ENCODE peak calls at places on chromosomes 13 and 19, in eight cellular contexts. One of them, this sample, is unnamed.

GRCh38 chr19:19460258-19460731 is 54.8 kb downstream of the GATAD2A start:
- DNase-seq in tibial artery: no peak
- DNase-seq in OCI-LY7: peak; percentile 49
- DNase-seq in RWPE1: no peak
- DNase-seq in HepG2: no peak
- DNase-seq in AG09319: no peak
- DNase-seq in heart right ventricle: no peak
- DNase-seq in cardiac muscle cell: no peak
- DNase-seq in this sample: no peak

GRCh38 chr19:5788422-5788821 is 2.5 kb downstream of the DUS3L start:
- DNase-seq in RWPE1: no peak
- DNase-seq in tibial artery: no peak
- DNase-seq in HepG2: no peak
- DNase-seq in cardiac muscle cell: no peak
- DNase-seq in OCI-LY7: no peak
- DNase-seq in AG09319: no peak
- DNase-seq in heart right ventricle: no peak
- DNase-seq in this sample: no peak

GRCh38 chr13:40668335-40668734 is 1.9 kb upstream of the FOXO1 start:
- DNase-seq in OCI-LY7: peak; percentile 84
- DNase-seq in HepG2: peak; percentile 54
- DNase-seq in cardiac muscle cell: peak; percentile 41
- DNase-seq in RWPE1: peak; percentile 20
- DNase-seq in tibial artery: peak; percentile 67
- DNase-seq in AG09319: no peak
- DNase-seq in heart right ventricle: peak; percentile 38
- DNase-seq in this sample: peak; percentile 29

GRCh38 chr13:101408154-101408553 is 8.2 kb downstream of the NALCN start:
- DNase-seq in cardiac muscle cell: no peak
- DNase-seq in heart right ventricle: no peak
- DNase-seq in AG09319: no peak
- DNase-seq in HepG2: no peak
- DNase-seq in tibial artery: no peak
- DNase-seq in RWPE1: no peak
- DNase-seq in OCI-LY7: no peak
- DNase-seq in this sample: no peak

GRCh38 chr19:43777163-43777700 is 3.5 kb downstream of the KCNN4 start:
- DNase-seq in HepG2: no peak
- DNase-seq in OCI-LY7: peak; percentile 82
- DNase-seq in heart right ventricle: no peak
- DNase-seq in cardiac muscle cell: no peak
- DNase-seq in tibial artery: no peak
- DNase-seq in RWPE1: no peak
- DNase-seq in AG09319: no peak
- DNase-seq in this sample: no peak

GRCh38 chr13:106533101-106533939 is 2.1 kb downstream of the EFNB2 start:
- DNase-seq in RWPE1: peak; percentile 65
- DNase-seq in OCI-LY7: no peak
- DNase-seq in tibial artery: peak; percentile 77
- DNase-seq in heart right ventricle: peak; percentile 86
- DNase-seq in HepG2: peak; percentile 21
- DNase-seq in cardiac muscle cell: peak; percentile 90
- DNase-seq in AG09319: peak; percentile 18
- DNase-seq in this sample: peak; percentile 81

GRCh38 chr13:107563099-107563925 is 652.0 kb downstream of the LIG4 start:
- DNase-seq in tibial artery: no peak
- DNase-seq in HepG2: peak; percentile 0
- DNase-seq in AG09319: no peak
- DNase-seq in OCI-LY7: no peak
- DNase-seq in cardiac muscle cell: no peak
- DNase-seq in RWPE1: no peak
- DNase-seq in heart right ventricle: no peak
- DNase-seq in this sample: no peak

GRCh38 chr13:24834902-24835510 is 71.0 kb downstream of the RNF17 start:
- DNase-seq in cardiac muscle cell: no peak
- DNase-seq in AG09319: no peak
- DNase-seq in heart right ventricle: no peak
- DNase-seq in tibial artery: no peak
- DNase-seq in RWPE1: no peak
- DNase-seq in OCI-LY7: peak; percentile 13
- DNase-seq in HepG2: no peak
- DNase-seq in this sample: no peak

GRCh38 chr13:111187879-111188643 is 73.0 kb downstream of the ARHGEF7 start:
- DNase-seq in OCI-LY7: no peak
- DNase-seq in AG09319: no peak
- DNase-seq in RWPE1: peak; percentile 77
- DNase-seq in tibial artery: no peak
- DNase-seq in cardiac muscle cell: peak; percentile 47
- DNase-seq in heart right ventricle: no peak
- DNase-seq in HepG2: no peak
- DNase-seq in this sample: no peak

GRCh38 chr13:110518571-110518970 is 43.0 kb downstream of the RAB20 start:
- DNase-seq in RWPE1: no peak
- DNase-seq in HepG2: no peak
- DNase-seq in AG09319: no peak
- DNase-seq in cardiac muscle cell: no peak
- DNase-seq in OCI-LY7: no peak
- DNase-seq in tibial artery: no peak
- DNase-seq in heart right ventricle: no peak
- DNase-seq in this sample: no peak

GRCh38 chr19:49852631-49853126 is 1.7 kb downstream of the PTOV1 start:
- DNase-seq in heart right ventricle: no peak
- DNase-seq in cardiac muscle cell: no peak
- DNase-seq in AG09319: no peak
- DNase-seq in tibial artery: no peak
- DNase-seq in HepG2: no peak
- DNase-seq in OCI-LY7: peak; percentile 31
- DNase-seq in RWPE1: no peak
- DNase-seq in this sample: no peak

GRCh38 chr19:24140099-24140498 is 53.1 kb downstream of the ZNF254 start:
- DNase-seq in tibial artery: no peak
- DNase-seq in OCI-LY7: no peak
- DNase-seq in HepG2: peak; percentile 92
- DNase-seq in cardiac muscle cell: peak; percentile 84
- DNase-seq in RWPE1: peak; percentile 2
- DNase-seq in heart right ventricle: no peak
- DNase-seq in AG09319: peak; percentile 42
- DNase-seq in this sample: no peak

GRCh38 chr13:50081106-50081898 is 66.1 kb downstream of the KCNRG start:
- DNase-seq in HepG2: no peak
- DNase-seq in tibial artery: peak; percentile 60
- DNase-seq in heart right ventricle: peak; percentile 56
- DNase-seq in AG09319: no peak
- DNase-seq in cardiac muscle cell: peak; percentile 54
- DNase-seq in OCI-LY7: peak; percentile 58
- DNase-seq in RWPE1: no peak
- DNase-seq in this sample: peak; percentile 51

GRCh38 chr13:81171065-81171647 is 830.2 kb upstream of the SPRY2 start:
- DNase-seq in AG09319: no peak
- DNase-seq in OCI-LY7: peak; percentile 18
- DNase-seq in RWPE1: peak; percentile 4
- DNase-seq in HepG2: peak; percentile 5
- DNase-seq in heart right ventricle: no peak
- DNase-seq in cardiac muscle cell: peak; percentile 32
- DNase-seq in tibial artery: no peak
- DNase-seq in this sample: no peak

GRCh38 chr19:15210323-15210774 is 9.6 kb upstream of the NOTCH3 start:
- DNase-seq in AG09319: no peak
- DNase-seq in HepG2: peak; percentile 25
- DNase-seq in OCI-LY7: no peak
- DNase-seq in RWPE1: peak; percentile 68
- DNase-seq in heart right ventricle: peak; percentile 30
- DNase-seq in cardiac muscle cell: peak; percentile 55
- DNase-seq in tibial artery: peak; percentile 90
- DNase-seq in this sample: no peak

GRCh38 chr19:9936151-9937000 is at the start of gene OLFM2:
- DNase-seq in AG09319: no peak
- DNase-seq in cardiac muscle cell: no peak
- DNase-seq in tibial artery: no peak
- DNase-seq in HepG2: no peak
- DNase-seq in RWPE1: peak; percentile 41
- DNase-seq in OCI-LY7: no peak
- DNase-seq in heart right ventricle: peak; percentile 42
- DNase-seq in this sample: peak; percentile 40

GRCh38 chr13:34620073-34620858 is 321.8 kb upstream of the NBEA start:
- DNase-seq in cardiac muscle cell: no peak
- DNase-seq in AG09319: no peak
- DNase-seq in heart right ventricle: no peak
- DNase-seq in OCI-LY7: no peak
- DNase-seq in HepG2: no peak
- DNase-seq in tibial artery: no peak
- DNase-seq in RWPE1: no peak
- DNase-seq in this sample: no peak

GRCh38 chr19:45136507-45137178 is 24.1 kb downstream of the NKPD1 start:
- DNase-seq in AG09319: no peak
- DNase-seq in RWPE1: no peak
- DNase-seq in heart right ventricle: no peak
- DNase-seq in tibial artery: no peak
- DNase-seq in OCI-LY7: peak; percentile 76
- DNase-seq in HepG2: no peak
- DNase-seq in cardiac muscle cell: no peak
- DNase-seq in this sample: no peak

GRCh38 chr19:57888494-57889231 is at the start of gene ZNF814:
- DNase-seq in HepG2: no peak
- DNase-seq in OCI-LY7: peak; percentile 92
- DNase-seq in cardiac muscle cell: peak; percentile 91
- DNase-seq in heart right ventricle: peak; percentile 81
- DNase-seq in tibial artery: peak; percentile 58
- DNase-seq in AG09319: peak; percentile 44
- DNase-seq in RWPE1: peak; percentile 58
- DNase-seq in this sample: peak; percentile 84

GRCh38 chr19:41720103-41720502 is 11.7 kb downstream of the CEACAM5 start:
- DNase-seq in heart right ventricle: no peak
- DNase-seq in tibial artery: no peak
- DNase-seq in RWPE1: no peak
- DNase-seq in OCI-LY7: no peak
- DNase-seq in cardiac muscle cell: no peak
- DNase-seq in HepG2: no peak
- DNase-seq in AG09319: no peak
- DNase-seq in this sample: no peak

GRCh38 chr19:16457195-16457953 is 14.4 kb downstream of the EPS15L1 start:
- DNase-seq in heart right ventricle: peak; percentile 66
- DNase-seq in cardiac muscle cell: peak; percentile 67
- DNase-seq in tibial artery: peak; percentile 32
- DNase-seq in HepG2: peak; percentile 24
- DNase-seq in RWPE1: no peak
- DNase-seq in AG09319: peak; percentile 32
- DNase-seq in OCI-LY7: no peak
- DNase-seq in this sample: no peak

GRCh38 chr19:16454519-16454918 is 17.3 kb downstream of the EPS15L1 start:
- DNase-seq in cardiac muscle cell: no peak
- DNase-seq in HepG2: no peak
- DNase-seq in AG09319: no peak
- DNase-seq in tibial artery: no peak
- DNase-seq in OCI-LY7: no peak
- DNase-seq in heart right ventricle: no peak
- DNase-seq in RWPE1: no peak
- DNase-seq in this sample: no peak

GRCh38 chr19:16457954-16458331 is 13.8 kb downstream of the EPS15L1 start:
- DNase-seq in OCI-LY7: no peak
- DNase-seq in AG09319: no peak
- DNase-seq in cardiac muscle cell: no peak
- DNase-seq in tibial artery: no peak
- DNase-seq in RWPE1: no peak
- DNase-seq in heart right ventricle: peak; percentile 50
- DNase-seq in HepG2: no peak
- DNase-seq in this sample: no peak

GRCh38 chr19:16456652-16457194 is 15.0 kb downstream of the EPS15L1 start:
- DNase-seq in cardiac muscle cell: no peak
- DNase-seq in tibial artery: no peak
- DNase-seq in heart right ventricle: no peak
- DNase-seq in HepG2: no peak
- DNase-seq in OCI-LY7: no peak
- DNase-seq in RWPE1: no peak
- DNase-seq in AG09319: no peak
- DNase-seq in this sample: no peak

GRCh38 chr19:16455489-16455888 is 16.3 kb downstream of the EPS15L1 start:
- DNase-seq in heart right ventricle: no peak
- DNase-seq in tibial artery: no peak
- DNase-seq in RWPE1: no peak
- DNase-seq in AG09319: no peak
- DNase-seq in OCI-LY7: no peak
- DNase-seq in HepG2: no peak
- DNase-seq in cardiac muscle cell: no peak
- DNase-seq in this sample: no peak
- TF ChIP-seq CTCF in heart right ventricle: no peak
- TF ChIP-seq CTCF in tibial artery: no peak
- TF ChIP-seq CTCF in RWPE1: no peak
- TF ChIP-seq CTCF in AG09319: no peak
- TF ChIP-seq CTCF in OCI-LY7: no peak
- TF ChIP-seq CTCF in HepG2: no peak
- TF ChIP-seq CTCF in cardiac muscle cell: no peak
- TF ChIP-seq CTCF in this sample: no peak

GRCh38 chr13:45474584-45475454 is 10.1 kb downstream of the COG3 start:
- DNase-seq in cardiac muscle cell: no peak
- DNase-seq in RWPE1: no peak
- DNase-seq in OCI-LY7: no peak
- DNase-seq in AG09319: no peak
- DNase-seq in HepG2: no peak
- DNase-seq in tibial artery: no peak
- DNase-seq in heart right ventricle: no peak
- DNase-seq in this sample: no peak

GRCh38 chr13:45472171-45472705 is 7.5 kb downstream of the COG3 start:
- DNase-seq in cardiac muscle cell: no peak
- DNase-seq in HepG2: no peak
- DNase-seq in tibial artery: no peak
- DNase-seq in heart right ventricle: no peak
- DNase-seq in OCI-LY7: no peak
- DNase-seq in AG09319: no peak
- DNase-seq in RWPE1: no peak
- DNase-seq in this sample: no peak

GRCh38 chr13:45468676-45469075 is 3.9 kb downstream of the COG3 start:
- DNase-seq in RWPE1: no peak
- DNase-seq in OCI-LY7: peak; percentile 7
- DNase-seq in cardiac muscle cell: no peak
- DNase-seq in heart right ventricle: no peak
- DNase-seq in AG09319: no peak
- DNase-seq in HepG2: no peak
- DNase-seq in tibial artery: no peak
- DNase-seq in this sample: no peak

GRCh38 chr13:45473627-45474026 is 8.9 kb downstream of the COG3 start:
- DNase-seq in heart right ventricle: no peak
- DNase-seq in RWPE1: no peak
- DNase-seq in cardiac muscle cell: no peak
- DNase-seq in OCI-LY7: peak; percentile 28
- DNase-seq in HepG2: peak; percentile 43
- DNase-seq in AG09319: no peak
- DNase-seq in tibial artery: no peak
- DNase-seq in this sample: no peak
- TF ChIP-seq CTCF in heart right ventricle: no peak
- TF ChIP-seq CTCF in RWPE1: no peak
- TF ChIP-seq CTCF in cardiac muscle cell: no peak
- TF ChIP-seq CTCF in OCI-LY7: peak; percentile 56
- TF ChIP-seq CTCF in HepG2: peak; percentile 54
- TF ChIP-seq CTCF in AG09319: no peak
- TF ChIP-seq CTCF in tibial artery: no peak
- TF ChIP-seq CTCF in this sample: peak; percentile 22

GRCh38 chr13:84455143-84455905 is 573.0 kb upstream of the SLITRK1 start:
- DNase-seq in cardiac muscle cell: no peak
- DNase-seq in AG09319: no peak
- DNase-seq in RWPE1: no peak
- DNase-seq in heart right ventricle: no peak
- DNase-seq in tibial artery: no peak
- DNase-seq in HepG2: peak; percentile 4
- DNase-seq in OCI-LY7: peak; percentile 2
- DNase-seq in this sample: no peak
- TF ChIP-seq CTCF in cardiac muscle cell: peak; percentile 8
- TF ChIP-seq CTCF in AG09319: no peak
- TF ChIP-seq CTCF in RWPE1: no peak
- TF ChIP-seq CTCF in heart right ventricle: no peak
- TF ChIP-seq CTCF in tibial artery: no peak
- TF ChIP-seq CTCF in HepG2: no peak
- TF ChIP-seq CTCF in OCI-LY7: peak; percentile 51
- TF ChIP-seq CTCF in this sample: no peak

GRCh38 chr19:4700573-4700970 is 23.1 kb downstream of the DPP9 start:
- DNase-seq in RWPE1: no peak
- DNase-seq in heart right ventricle: no peak
- DNase-seq in OCI-LY7: no peak
- DNase-seq in tibial artery: no peak
- DNase-seq in AG09319: no peak
- DNase-seq in HepG2: no peak
- DNase-seq in cardiac muscle cell: no peak
- DNase-seq in this sample: no peak
- TF ChIP-seq CTCF in RWPE1: no peak
- TF ChIP-seq CTCF in heart right ventricle: no peak
- TF ChIP-seq CTCF in OCI-LY7: peak; percentile 30
- TF ChIP-seq CTCF in tibial artery: no peak
- TF ChIP-seq CTCF in AG09319: no peak
- TF ChIP-seq CTCF in HepG2: no peak
- TF ChIP-seq CTCF in cardiac muscle cell: no peak
- TF ChIP-seq CTCF in this sample: no peak

This sample was measured in endothelial cell.